ENCODE peak calls at places on chromosomes 5 and 9, in seven cellular contexts. One of them, this sample, is unnamed.

GRCh38 chr5:92560698-92561361 is 1020.2 kb downstream of the NR2F1-AS1 start:
- DNase-seq in A549: no peak
- DNase-seq in fibroblast of lung: peak; percentile 60
- DNase-seq in heart left ventricle: no peak
- DNase-seq in foreskin keratinocyte: no peak
- DNase-seq in psoas muscle: no peak
- DNase-seq in ovary: no peak
- DNase-seq in this sample: no peak

GRCh38 chr5:160555836-160556660 is 134.4 kb downstream of the PTTG1 start:
- DNase-seq in A549: no peak
- DNase-seq in fibroblast of lung: no peak
- DNase-seq in heart left ventricle: no peak
- DNase-seq in foreskin keratinocyte: no peak
- DNase-seq in psoas muscle: no peak
- DNase-seq in ovary: no peak
- DNase-seq in this sample: no peak

GRCh38 chr5:14364576-14365472 is 216.8 kb upstream of the OTULINL start:
- DNase-seq in A549: peak; percentile 13
- DNase-seq in fibroblast of lung: no peak
- DNase-seq in heart left ventricle: no peak
- DNase-seq in foreskin keratinocyte: no peak
- DNase-seq in psoas muscle: no peak
- DNase-seq in ovary: no peak
- DNase-seq in this sample: no peak

GRCh38 chr9:94289691-94290090 is 30.6 kb downstream of the ZNF169 start:
- DNase-seq in A549: no peak
- DNase-seq in fibroblast of lung: peak; percentile 27
- DNase-seq in heart left ventricle: no peak
- DNase-seq in foreskin keratinocyte: no peak
- DNase-seq in psoas muscle: no peak
- DNase-seq in ovary: no peak
- DNase-seq in this sample: no peak

GRCh38 chr5:122485226-122485625 is 173.2 kb downstream of the SNCAIP start:
- DNase-seq in A549: no peak
- DNase-seq in fibroblast of lung: no peak
- DNase-seq in heart left ventricle: no peak
- DNase-seq in foreskin keratinocyte: no peak
- DNase-seq in psoas muscle: no peak
- DNase-seq in ovary: no peak
- DNase-seq in this sample: no peak

GRCh38 chr5:13976867-13977479 is 32.5 kb upstream of the DNAH5 start:
- DNase-seq in A549: peak; percentile 79
- DNase-seq in fibroblast of lung: peak; percentile 51
- DNase-seq in heart left ventricle: no peak
- DNase-seq in foreskin keratinocyte: peak; percentile 27
- DNase-seq in psoas muscle: no peak
- DNase-seq in ovary: no peak
- DNase-seq in this sample: no peak

GRCh38 chr5:76457685-76458491 is 54.8 kb downstream of the IQGAP2 start:
- DNase-seq in A549: no peak
- DNase-seq in fibroblast of lung: no peak
- DNase-seq in heart left ventricle: no peak
- DNase-seq in foreskin keratinocyte: no peak
- DNase-seq in psoas muscle: no peak
- DNase-seq in ovary: no peak
- DNase-seq in this sample: peak; percentile 33

GRCh38 chr9:111198936-111199335 is 131.1 kb downstream of the OR2K2 start:
- DNase-seq in A549: no peak
- DNase-seq in fibroblast of lung: peak; percentile 26
- DNase-seq in heart left ventricle: no peak
- DNase-seq in foreskin keratinocyte: no peak
- DNase-seq in psoas muscle: no peak
- DNase-seq in ovary: no peak
- DNase-seq in this sample: no peak

GRCh38 chr5:14369780-14370179 is 211.8 kb upstream of the OTULINL start:
- DNase-seq in A549: no peak
- DNase-seq in fibroblast of lung: no peak
- DNase-seq in heart left ventricle: no peak
- DNase-seq in foreskin keratinocyte: no peak
- DNase-seq in psoas muscle: no peak
- DNase-seq in ovary: no peak
- DNase-seq in this sample: no peak

GRCh38 chr9:28491121-28491520 is 917.8 kb upstream of the C9orf72 start:
- DNase-seq in A549: no peak
- DNase-seq in fibroblast of lung: no peak
- DNase-seq in heart left ventricle: no peak
- DNase-seq in foreskin keratinocyte: no peak
- DNase-seq in psoas muscle: no peak
- DNase-seq in ovary: no peak
- DNase-seq in this sample: no peak

DNA sequence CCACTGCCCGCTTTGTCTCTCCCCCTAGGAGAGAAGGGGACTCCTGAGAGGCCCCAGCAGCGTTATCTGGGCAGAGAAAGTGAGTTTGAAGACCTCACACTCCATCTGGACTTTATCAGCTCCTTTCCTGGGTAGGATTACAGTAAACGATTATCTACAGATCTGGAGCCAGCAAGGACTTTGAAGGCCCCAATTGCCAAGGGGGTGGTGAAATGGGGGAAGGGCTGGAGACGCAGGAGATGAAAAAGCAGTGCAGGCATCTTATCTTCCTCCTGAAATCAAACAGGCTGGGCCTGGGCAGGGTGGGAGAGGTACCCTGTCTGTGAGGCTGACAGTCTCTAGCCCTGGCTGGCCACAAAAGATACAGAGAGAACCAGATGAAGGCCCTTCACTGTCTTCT is 105.8 kb upstream of the MSX2 start:
- DNase-seq in A549: no peak
- DNase-seq in fibroblast of lung: no peak
- DNase-seq in heart left ventricle: no peak
- DNase-seq in foreskin keratinocyte: no peak
- DNase-seq in psoas muscle: no peak
- DNase-seq in ovary: no peak
- DNase-seq in this sample: no peak
- H3K4me1 ChIP-seq in A549: no peaks in the 10 kb centered on the region
- H3K4me1 ChIP-seq in fibroblast of lung: no peaks in the 10 kb centered on the region
- H3K4me1 ChIP-seq in heart left ventricle: no peaks in the 10 kb centered on the region
- H3K4me1 ChIP-seq in foreskin keratinocyte: no peaks in the 10 kb centered on the region
- H3K4me1 ChIP-seq in psoas muscle: no peaks in the 10 kb centered on the region
- H3K4me1 ChIP-seq in ovary: no peaks in the 10 kb centered on the region
- H3K4me1 ChIP-seq in this sample: no peaks in the 10 kb centered on the region

DNA sequence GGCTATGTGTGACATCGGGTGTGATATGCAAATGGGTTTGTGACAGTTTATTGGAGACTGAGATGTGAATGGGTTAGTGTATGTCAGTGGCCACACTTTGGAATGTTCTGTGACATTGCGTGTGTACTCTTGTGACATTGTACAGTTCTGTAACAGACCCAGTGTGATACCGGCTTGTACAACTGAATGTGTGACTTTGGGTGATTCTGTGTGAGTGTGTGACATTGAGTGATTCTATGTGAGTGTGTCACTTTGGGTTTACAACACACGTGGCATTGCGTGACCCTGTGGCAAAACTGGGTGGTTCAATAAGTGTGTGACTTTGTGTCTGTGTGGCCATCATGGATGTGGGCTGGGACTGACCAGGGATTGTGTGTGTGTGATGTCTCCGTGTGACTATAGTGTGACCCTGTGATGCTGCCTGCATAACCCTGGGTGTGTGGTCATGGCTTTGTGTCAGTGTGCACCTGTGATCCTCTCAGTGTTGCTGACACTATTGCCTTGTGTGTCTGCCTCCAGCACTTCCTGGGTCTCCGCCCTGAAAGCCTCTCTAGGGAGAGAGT is 38.3 kb downstream of the CXXC5 start:
- DNase-seq in A549: no peak
- DNase-seq in fibroblast of lung: no peak
- DNase-seq in heart left ventricle: no peak
- DNase-seq in foreskin keratinocyte: no peak
- DNase-seq in psoas muscle: no peak
- DNase-seq in ovary: no peak
- DNase-seq in this sample: no peak
- H3K27ac ChIP-seq in A549: no peak overlapping the region
- H3K27ac ChIP-seq in fibroblast of lung: no peak overlapping the region
- H3K27ac ChIP-seq in heart left ventricle: peak overlapping the region; percentile 58
- H3K27ac ChIP-seq in foreskin keratinocyte: no peak overlapping the region
- H3K27ac ChIP-seq in psoas muscle: peak overlapping the region; percentile 94
- H3K27ac ChIP-seq in ovary: no peak overlapping the region
- H3K27ac ChIP-seq in this sample: peak overlapping the region; percentile 59

DNA sequence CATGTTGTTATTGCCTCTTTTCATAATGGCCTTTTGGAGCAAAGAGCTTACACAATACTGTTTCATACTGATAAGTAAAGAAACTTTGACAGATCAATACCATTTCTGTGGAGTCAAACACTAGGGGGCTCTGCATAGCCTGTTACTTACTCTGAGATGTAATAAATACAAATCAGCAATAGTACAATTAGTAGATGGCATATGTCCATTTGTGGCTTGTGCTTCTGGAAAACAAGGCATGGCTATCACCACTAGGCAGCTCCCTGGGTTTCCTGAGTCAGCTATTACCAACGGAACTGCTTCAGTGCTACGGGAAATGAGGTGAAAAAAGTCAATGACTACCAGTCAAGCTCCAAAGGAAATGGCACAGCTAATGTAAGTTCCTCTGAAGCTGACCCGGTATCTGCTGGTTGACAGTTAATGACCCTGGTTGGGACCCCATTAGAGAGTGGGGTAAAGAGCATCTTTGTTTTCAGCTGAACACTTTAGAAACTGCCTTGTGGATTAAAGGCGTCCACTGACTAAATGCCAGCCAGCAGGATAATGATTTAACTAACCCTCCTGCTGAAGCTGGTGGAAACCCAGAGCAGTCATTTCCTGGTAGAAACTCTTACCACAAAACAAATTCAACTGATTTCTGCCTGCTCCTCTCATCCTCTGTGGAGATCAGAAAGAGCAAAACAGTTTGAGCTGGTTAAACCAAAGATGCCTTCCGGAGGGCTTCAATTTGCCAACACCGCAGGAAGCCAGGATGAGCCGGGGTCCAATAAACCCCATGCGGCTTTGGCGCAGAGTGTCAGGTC is 69.0 kb upstream of the FAM169A start:
- DNase-seq in A549: no peak
- DNase-seq in fibroblast of lung: peak; percentile 52
- DNase-seq in heart left ventricle: no peak
- DNase-seq in foreskin keratinocyte: no peak
- DNase-seq in psoas muscle: no peak
- DNase-seq in ovary: no peak
- DNase-seq in this sample: no peak
- TF ChIP-seq CTCF in A549: peak; percentile 18
- TF ChIP-seq CTCF in fibroblast of lung: peak; percentile 41
- TF ChIP-seq CTCF in heart left ventricle: no peak
- TF ChIP-seq CTCF in foreskin keratinocyte: peak; percentile 57
- TF ChIP-seq CTCF in psoas muscle: peak; percentile 7
- TF ChIP-seq CTCF in ovary: no peak
- TF ChIP-seq CTCF in this sample: peak; percentile 78

GRCh38 chr5:143403357-143403606 is 204 bp downstream of the NR3C1 start:
- DNase-seq in A549: no peak
- DNase-seq in fibroblast of lung: no peak
- DNase-seq in heart left ventricle: no peak
- DNase-seq in foreskin keratinocyte: no peak
- DNase-seq in psoas muscle: no peak
- DNase-seq in ovary: no peak
- DNase-seq in this sample: no peak

GRCh38 chr5:143405063-143405746 is 1.7 kb upstream of the NR3C1 start:
- DNase-seq in A549: peak; percentile 42
- DNase-seq in fibroblast of lung: peak; percentile 82
- DNase-seq in heart left ventricle: peak; percentile 91
- DNase-seq in foreskin keratinocyte: no peak
- DNase-seq in psoas muscle: peak; percentile 89
- DNase-seq in ovary: peak; percentile 92
- DNase-seq in this sample: peak; percentile 91

GRCh38 chr5:143402464-143403356 is 776 bp downstream of the NR3C1 start:
- DNase-seq in A549: no peak
- DNase-seq in fibroblast of lung: peak; percentile 51
- DNase-seq in heart left ventricle: peak; percentile 71
- DNase-seq in foreskin keratinocyte: no peak
- DNase-seq in psoas muscle: peak; percentile 75
- DNase-seq in ovary: peak; percentile 76
- DNase-seq in this sample: peak; percentile 84

GRCh38 chr5:143404416-143405062 is 1.1 kb upstream of the NR3C1 start:
- DNase-seq in A549: peak; percentile 49
- DNase-seq in fibroblast of lung: peak; percentile 97
- DNase-seq in heart left ventricle: peak; percentile 87
- DNase-seq in foreskin keratinocyte: no peak
- DNase-seq in psoas muscle: peak; percentile 85
- DNase-seq in ovary: peak; percentile 84
- DNase-seq in this sample: peak; percentile 87

DNA sequence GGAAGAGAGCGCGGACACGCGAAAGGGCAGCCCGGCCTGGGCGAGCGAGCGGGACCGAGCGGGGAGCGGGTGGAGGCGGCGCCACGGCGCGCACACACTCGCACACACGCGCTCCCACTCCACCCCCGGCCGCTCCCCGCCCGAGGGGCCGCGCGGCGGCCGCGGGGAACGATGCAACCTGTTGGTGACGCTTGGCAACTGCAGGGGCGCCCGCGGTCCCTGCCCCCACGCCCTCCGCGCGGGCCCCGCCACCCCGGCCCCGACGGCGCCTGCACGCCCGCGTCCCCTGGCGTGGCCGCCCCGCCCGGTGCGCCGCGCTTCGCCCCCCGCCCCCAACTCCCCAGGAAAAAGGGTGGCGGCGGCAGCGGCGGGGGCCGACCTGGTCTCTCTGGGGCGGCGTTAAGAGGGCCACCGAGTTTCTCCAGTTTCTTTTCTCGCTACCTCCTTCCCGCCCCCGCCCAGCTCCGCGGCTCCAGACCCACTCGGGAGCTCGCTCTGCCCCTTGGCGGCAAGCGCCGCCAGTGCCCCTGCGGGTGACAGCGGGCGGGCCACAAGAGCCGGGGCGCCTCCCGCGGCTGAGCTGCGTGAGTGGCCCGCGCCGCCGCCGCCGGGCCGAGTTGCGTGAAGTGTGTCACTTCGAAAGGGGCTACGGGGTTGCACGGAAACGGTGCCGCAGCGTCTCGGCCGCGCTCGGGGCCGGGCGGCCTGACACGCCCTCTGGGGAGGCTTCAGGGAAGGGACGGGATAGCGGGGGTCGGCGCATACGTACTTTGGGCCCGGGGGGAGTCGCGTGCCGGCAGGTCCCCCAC is at the start of gene NR3C1:
- DNase-seq in A549: peak; percentile 50
- DNase-seq in fibroblast of lung: peak; percentile 86
- DNase-seq in heart left ventricle: peak; percentile 90
- DNase-seq in foreskin keratinocyte: no peak
- DNase-seq in psoas muscle: peak; percentile 89
- DNase-seq in ovary: peak; percentile 89
- DNase-seq in this sample: peak; percentile 93
- H3K4me1 ChIP-seq in A549: no peaks in the 10 kb centered on the region
- H3K4me1 ChIP-seq in fibroblast of lung: no peaks in the 10 kb centered on the region
- H3K4me1 ChIP-seq in heart left ventricle: no peaks in the 10 kb centered on the region
- H3K4me1 ChIP-seq in foreskin keratinocyte: peaks cover 11% of the 10 kb centered on the region
- H3K4me1 ChIP-seq in psoas muscle: peaks cover 5% of the 10 kb centered on the region
- H3K4me1 ChIP-seq in ovary: peaks cover 16% of the 10 kb centered on the region
- H3K4me1 ChIP-seq in this sample: peaks cover 20% of the 10 kb centered on the region

GRCh38 chr9:124297553-124297905 is 39.8 kb downstream of the NEK6 start:
- DNase-seq in A549: peak; percentile 70
- DNase-seq in fibroblast of lung: peak; percentile 92
- DNase-seq in heart left ventricle: peak; percentile 86
- DNase-seq in foreskin keratinocyte: peak; percentile 73
- DNase-seq in psoas muscle: peak; percentile 71
- DNase-seq in ovary: peak; percentile 84
- DNase-seq in this sample: peak; percentile 73
- H3K27ac ChIP-seq in A549: peak overlapping the region; percentile 79
- H3K27ac ChIP-seq in fibroblast of lung: peak overlapping the region; percentile 63
- H3K27ac ChIP-seq in heart left ventricle: peak overlapping the region; percentile 80
- H3K27ac ChIP-seq in foreskin keratinocyte: no peak overlapping the region
- H3K27ac ChIP-seq in psoas muscle: no peak overlapping the region
- H3K27ac ChIP-seq in ovary: no peak overlapping the region
- H3K27ac ChIP-seq in this sample: no peak overlapping the region

This sample was measured in right lobe of liver.